ENCODE peak calls at places on chromosome 3, in nine cellular contexts. D is head of caudate nucleus; N is EH; Q is GM12865; P is GM13976; G is MCF 10A; X is RWPE2; S is amygdala; U is stimulated activated effector memory CD8-positive, alpha-beta T cell treated with anti-CD3 and anti-CD28 coated beads, Interleukin-12 subunit alpha, Interleukin-12 subunit beta, amount 100 ng/mL, for 72 hours. R is an unnamed sample.

GRCh38 chr3:141052570-141053069 is 1.5 kb downstream of the SPSB4 start:
- DNase-seq in D (no peak), N (no peak), Q (no peak), P (no peak), G (no peak), X (no peak), S (no peak), U (no peak), R (no peak)

GRCh38 chr3:158794936-158795518 is 6.8 kb upstream of the MFSD1 start:
- DNase-seq in D (no peak), N (peak), Q (peak), P (no peak), G (peak), X (no peak), S (no peak), U (no peak), R (no peak)

GRCh38 chr3:64224826-64225606 is at the start of gene PRICKLE2:
- DNase-seq in D (peak), N (peak), Q (peak), P (peak), G (no peak), X (no peak), S (peak), U (no peak), R (peak)

GRCh38 chr3:7309707-7310106 is 448.8 kb downstream of the GRM7 start:
- DNase-seq in D (peak), N (peak), Q (no peak), P (no peak), G (peak), X (no peak), S (peak), U (no peak), R (no peak)

GRCh38 chr3:194136519-194137313 is 768 bp downstream of the HES1 start:
- DNase-seq in D (peak), N (peak), Q (no peak), P (no peak), G (peak), X (no peak), S (no peak), U (no peak), R (no peak)

GRCh38 chr3:194852836-194853508 is 167.3 kb downstream of the FAM43A start:
- DNase-seq in D (no peak), N (no peak), Q (no peak), P (no peak), G (no peak), X (no peak), S (no peak), U (no peak), R (no peak)

GRCh38 chr3:138455801-138456716 is 21.6 kb downstream of the ESYT3 start:
- DNase-seq in D (no peak), N (peak), Q (no peak), P (no peak), G (peak), X (no peak), S (no peak), U (no peak), R (peak)

GRCh38 chr3:196108075-196108743 is 26.3 kb upstream of the TFRC start:
- DNase-seq in D (no peak), N (no peak), Q (no peak), P (no peak), G (peak), X (no peak), S (no peak), U (no peak), R (no peak)

GRCh38 chr3:43892535-43892934 is 201.8 kb downstream of the ABHD5 start:
- DNase-seq in D (no peak), N (no peak), Q (peak), P (peak), G (no peak), X (no peak), S (no peak), U (no peak), R (no peak)

GRCh38 chr3:155391104-155391503 is 97.6 kb upstream of the STRIT1 start:
- DNase-seq in D (no peak), N (peak), Q (no peak), P (no peak), G (no peak), X (no peak), S (no peak), U (no peak), R (no peak)

GRCh38 chr3:135646873-135647272 is 318.7 kb upstream of the PPP2R3A start:
- DNase-seq in D (no peak), N (no peak), Q (no peak), P (no peak), G (no peak), X (no peak), S (no peak), U (no peak), R (no peak)

GRCh38 chr3:55678521-55679216 is 191.6 kb upstream of the WNT5A start:
- DNase-seq in D (no peak), N (no peak), Q (no peak), P (no peak), G (no peak), X (no peak), S (no peak), U (no peak), R (no peak)

GRCh38 chr3:30511524-30512278 is 94.7 kb upstream of the TGFBR2 start:
- DNase-seq in D (no peak), N (peak), Q (no peak), P (no peak), G (peak), X (peak), S (no peak), U (no peak), R (no peak)

GRCh38 chr3:10911350-10912002 is 81.1 kb upstream of the SLC6A1 start:
- DNase-seq in D (no peak), N (no peak), Q (no peak), P (no peak), G (no peak), X (no peak), S (no peak), U (no peak), R (no peak)

GRCh38 chr3:177746259-177747021 is 549.2 kb upstream of the TBL1XR1 start:
- DNase-seq in D (no peak), N (no peak), Q (peak), P (no peak), G (no peak), X (no peak), S (no peak), U (no peak), R (no peak)

GRCh38 chr3:2303567-2303966 is 204.9 kb downstream of the CNTN4 start:
- DNase-seq in D (no peak), N (no peak), Q (peak), P (peak), G (peak), X (no peak), S (no peak), U (no peak), R (no peak)

GRCh38 chr3:16898595-16899395 is 14.0 kb downstream of the PLCL2 start:
- DNase-seq in D (no peak), N (no peak), Q (no peak), P (no peak), G (no peak), X (no peak), S (no peak), U (no peak), R (no peak)

GRCh38 chr3:195251336-195252065 is 19.5 kb downstream of the XXYLT1 start:
- DNase-seq in D (no peak), N (no peak), Q (no peak), P (peak), G (no peak), X (no peak), S (no peak), U (no peak), R (no peak)

GRCh38 chr3:65758871-65759598 is 279.7 kb downstream of the MAGI1 start:
- DNase-seq in D (no peak), N (peak), Q (no peak), P (no peak), G (no peak), X (no peak), S (no peak), U (no peak), R (no peak)

GRCh38 chr3:61409638-61410037 is 151.7 kb upstream of the PTPRG start:
- DNase-seq in D (no peak), N (no peak), Q (no peak), P (no peak), G (no peak), X (no peak), S (no peak), U (no peak), R (no peak)

GRCh38 chr3:5140230-5140621 is 18.1 kb downstream of the ARL8B start:
- DNase-seq in D (no peak), N (no peak), Q (peak), P (no peak), G (no peak), X (no peak), S (no peak), U (no peak), R (no peak)

GRCh38 chr3:84724877-84725276 is 233.9 kb upstream of the CADM2 start:
- DNase-seq in D (no peak), N (no peak), Q (no peak), P (no peak), G (peak), X (peak), S (no peak), U (no peak), R (no peak)

GRCh38 chr3:127389415-127389814 is 101.6 kb upstream of the PRR20G start:
- DNase-seq in D (no peak), N (peak), Q (no peak), P (no peak), G (peak), X (no peak), S (no peak), U (no peak), R (no peak)

GRCh38 chr3:31248619-31248992 is 284.1 kb upstream of the STT3B start:
- DNase-seq in D (no peak), N (no peak), Q (no peak), P (no peak), G (no peak), X (no peak), S (no peak), U (no peak), R (no peak)

GRCh38 chr3:158713094-158713499 is 19.2 kb downstream of the RARRES1 start:
- DNase-seq in D (no peak), N (peak), Q (no peak), P (no peak), G (no peak), X (no peak), S (no peak), U (no peak), R (no peak)

GRCh38 chr3:8987673-8988655 is 24.7 kb upstream of the RAD18 start:
- DNase-seq in D (peak), N (peak), Q (peak), P (peak), G (peak), X (no peak), S (peak), U (peak), R (peak)

GRCh38 chr3:148736086-148736485 is 38.4 kb downstream of the AGTR1 start:
- DNase-seq in D (no peak), N (no peak), Q (no peak), P (no peak), G (no peak), X (no peak), S (no peak), U (no peak), R (no peak)

GRCh38 chr3:45972534-45973402 is 22.9 kb downstream of the FYCO1 start:
- DNase-seq in D (no peak), N (peak), Q (peak), P (no peak), G (peak), X (no peak), S (no peak), U (no peak), R (no peak)

GRCh38 chr3:75049581-75049980 is 435.1 kb upstream of the CNTN3 start:
- DNase-seq in D (no peak), N (no peak), Q (peak), P (no peak), G (no peak), X (no peak), S (no peak), U (no peak), R (no peak)

GRCh38 chr3:42505849-42506410 is 3.5 kb downstream of the VIPR1 start:
- DNase-seq in D (peak), N (no peak), Q (no peak), P (no peak), G (no peak), X (peak), S (no peak), U (no peak), R (no peak)

GRCh38 chr3:4943553-4943952 is 35.7 kb upstream of the BHLHE40 start:
- DNase-seq in D (no peak), N (no peak), Q (no peak), P (no peak), G (peak), X (no peak), S (no peak), U (no peak), R (no peak)

R was measured in cerebellum.